ENCODE peak calls at places on chromosomes 5 and 9, in eight cellular contexts. Q is neural progenitor cell, B is HCT116, V is PC-3, I is OCI-LY7, W is SK-N-SH, F is GM23338, E is hepatocyte. Z is an unnamed sample.

GRCh38 chr9:120402741-120403542 is 177.0 kb downstream of the CDK5RAP2 start:
- DNase-seq in F (no peak), B (peak), I (no peak), Q (no peak), W (no peak), E (peak), V (peak), Z (no peak)

GRCh38 chr9:121881920-121882500 is 211.1 kb downstream of the TTLL11 start:
- DNase-seq in V (no peak), B (no peak), I (no peak), W (no peak), Q (no peak), E (no peak), F (no peak), Z (no peak)

GRCh38 chr5:68744196-68744595 is 349.6 kb upstream of the SLC30A5 start:
- DNase-seq in B (no peak), W (no peak), F (no peak), I (no peak), Q (no peak), E (no peak), V (no peak), Z (no peak)

GRCh38 chr5:171984748-171985419 is 21.6 kb downstream of the FBXW11 start:
- DNase-seq in F (no peak), Q (no peak), W (peak), E (no peak), B (no peak), I (no peak), V (peak), Z (no peak)

GRCh38 chr9:136901516-136902258 is 15.4 kb downstream of the TRAF2 start:
- DNase-seq in V (peak), F (no peak), W (no peak), I (no peak), B (peak), E (peak), Q (no peak), Z (peak)

GRCh38 chr5:54985301-54986268 is at the start of gene ESM1:
- DNase-seq in I (no peak), E (no peak), Q (no peak), V (peak), B (no peak), W (no peak), F (peak), Z (no peak)

GRCh38 chr9:89750117-89750551 is 145.3 kb downstream of the GADD45G start:
- DNase-seq in E (no peak), I (no peak), W (peak), Q (peak), V (no peak), F (peak), B (no peak), Z (no peak)

GRCh38 chr9:93949694-93950449 is 5.3 kb downstream of the BARX1 start:
- DNase-seq in F (peak), E (no peak), V (peak), Q (peak), B (peak), I (no peak), W (no peak), Z (no peak)

GRCh38 chr5:58922392-58923171 is 339.7 kb downstream of the RAB3C start:
- DNase-seq in I (no peak), W (no peak), E (no peak), F (no peak), B (no peak), Q (no peak), V (peak), Z (no peak)

GRCh38 chr9:84557751-84558150 is 111.8 kb upstream of the NTRK2 start:
- DNase-seq in W (no peak), I (no peak), F (no peak), Q (no peak), V (no peak), B (no peak), E (no peak), Z (no peak)

GRCh38 chr9:123416171-123416570 is 60.2 kb downstream of the CRB2 start:
- DNase-seq in W (no peak), I (no peak), E (no peak), Q (no peak), V (no peak), F (no peak), B (no peak), Z (no peak)

GRCh38 chr5:65198777-65199120 is 283.0 kb downstream of the ADAMTS6 start:
- DNase-seq in V (peak), E (no peak), I (no peak), W (no peak), Q (no peak), F (no peak), B (no peak), Z (no peak)

GRCh38 chr9:69976165-69976564 is 67.5 kb upstream of the MAMDC2 start:
- DNase-seq in E (no peak), F (no peak), V (peak), I (no peak), B (peak), Q (no peak), W (no peak), Z (no peak)

GRCh38 chr9:127862075-127863011 is 7.9 kb upstream of the ENG start:
- DNase-seq in Q (no peak), I (peak), W (no peak), F (no peak), E (no peak), B (no peak), V (no peak), Z (no peak)

GRCh38 chr5:113227798-113228197 is 207.0 kb downstream of the TSSK1B start:
- DNase-seq in Q (no peak), B (no peak), E (no peak), V (no peak), F (no peak), I (no peak), W (no peak), Z (no peak)

GRCh38 chr9:28774433-28775029 is 1201.2 kb upstream of the C9orf72 start:
- DNase-seq in B (peak), Q (peak), F (peak), V (peak), I (peak), W (peak), E (peak), Z (peak)

GRCh38 chr5:863244-863805 is 12.5 kb upstream of the ZDHHC11 start:
- DNase-seq in V (no peak), Q (no peak), F (no peak), E (no peak), W (no peak), B (no peak), I (no peak), Z (no peak)

GRCh38 chr5:180784497-180785097 is 18.0 kb downstream of the MGAT1 start:
- DNase-seq in F (peak), B (peak), V (peak), W (peak), E (peak), I (peak), Q (peak), Z (peak)

GRCh38 chr9:121261107-121261460 is 6.9 kb upstream of the GSN start:
- DNase-seq in V (no peak), I (no peak), E (peak), Q (peak), W (peak), B (no peak), F (peak), Z (no peak)

GRCh38 chr5:130884033-130884432 is 281.0 kb downstream of the HINT1 start:
- DNase-seq in F (no peak), Q (peak), V (no peak), W (no peak), I (no peak), B (no peak), E (peak), Z (no peak)

GRCh38 chr9:126389958-126390357 is 63.3 kb downstream of the MVB12B start:
- DNase-seq in E (no peak), F (no peak), W (no peak), V (no peak), I (no peak), B (no peak), Q (no peak), Z (no peak)

GRCh38 chr5:14492341-14492964 is 89.1 kb upstream of the OTULINL start:
- DNase-seq in F (no peak), Q (no peak), I (no peak), B (no peak), V (no peak), W (no peak), E (no peak), Z (no peak)

GRCh38 chr5:178279723-178280438 is 47.3 kb upstream of the PHYKPL start:
- DNase-seq in B (peak), Q (peak), E (peak), V (peak), F (peak), W (peak), I (peak), Z (peak)

GRCh38 chr5:6181147-6181729 is 197.1 kb downstream of the MED10 start:
- DNase-seq in F (peak), Q (peak), E (no peak), V (peak), B (no peak), I (no peak), W (no peak), Z (no peak)

GRCh38 chr9:35652829-35653209 is 2.1 kb upstream of the SIT1 start:
- DNase-seq in W (no peak), Q (no peak), V (no peak), I (no peak), B (no peak), E (no peak), F (no peak), Z (no peak)

GRCh38 chr9:15104826-15105420 is 194.7 kb upstream of the FREM1 start:
- DNase-seq in B (peak), W (peak), I (peak), F (peak), E (peak), V (peak), Q (peak), Z (no peak)

GRCh38 chr5:151451626-151452520 is 4.5 kb downstream of the SLC36A1 start:
- DNase-seq in B (no peak), V (peak), F (no peak), Q (no peak), W (no peak), I (no peak), E (peak), Z (no peak)

GRCh38 chr5:122351416-122352157 is 39.5 kb downstream of the SNCAIP start:
- DNase-seq in I (no peak), B (no peak), F (no peak), W (peak), E (no peak), Q (no peak), V (no peak), Z (no peak)
- TF ChIP-seq EZH2phosphoT487 in I (no peak), B (no peak), F (no peak), W (no peak), E (no peak), Q (no peak), V (no peak), Z (no peak)

GRCh38 chr9:18208166-18209059 is 265.5 kb upstream of the ADAMTSL1 start:
- DNase-seq in I (peak), B (no peak), E (peak), F (peak), W (peak), Q (peak), V (peak), Z (peak)
- TF ChIP-seq CTCF in I (peak), B (no peak), E (peak), F (peak), W (peak), Q (peak), V (peak), Z (peak)

GRCh38 chr5:86977185-86977584 is 290.5 kb upstream of the RASA1 start:
- DNase-seq in W (no peak), Q (no peak), V (no peak), E (no peak), B (no peak), F (no peak), I (no peak), Z (no peak)

GRCh38 chr5:86981898-86982297 is 285.8 kb upstream of the RASA1 start:
- DNase-seq in F (no peak), Q (no peak), E (no peak), B (no peak), I (no peak), V (peak), W (no peak), Z (no peak)

GRCh38 chr5:86977808-86978207 is 289.9 kb upstream of the RASA1 start:
- DNase-seq in F (no peak), B (no peak), W (no peak), Q (no peak), E (no peak), V (no peak), I (no peak), Z (no peak)

GRCh38 chr5:86983208-86983607 is 284.5 kb upstream of the RASA1 start:
- DNase-seq in I (no peak), V (no peak), B (no peak), W (no peak), Q (no peak), E (no peak), F (no peak), Z (peak)

DNA sequence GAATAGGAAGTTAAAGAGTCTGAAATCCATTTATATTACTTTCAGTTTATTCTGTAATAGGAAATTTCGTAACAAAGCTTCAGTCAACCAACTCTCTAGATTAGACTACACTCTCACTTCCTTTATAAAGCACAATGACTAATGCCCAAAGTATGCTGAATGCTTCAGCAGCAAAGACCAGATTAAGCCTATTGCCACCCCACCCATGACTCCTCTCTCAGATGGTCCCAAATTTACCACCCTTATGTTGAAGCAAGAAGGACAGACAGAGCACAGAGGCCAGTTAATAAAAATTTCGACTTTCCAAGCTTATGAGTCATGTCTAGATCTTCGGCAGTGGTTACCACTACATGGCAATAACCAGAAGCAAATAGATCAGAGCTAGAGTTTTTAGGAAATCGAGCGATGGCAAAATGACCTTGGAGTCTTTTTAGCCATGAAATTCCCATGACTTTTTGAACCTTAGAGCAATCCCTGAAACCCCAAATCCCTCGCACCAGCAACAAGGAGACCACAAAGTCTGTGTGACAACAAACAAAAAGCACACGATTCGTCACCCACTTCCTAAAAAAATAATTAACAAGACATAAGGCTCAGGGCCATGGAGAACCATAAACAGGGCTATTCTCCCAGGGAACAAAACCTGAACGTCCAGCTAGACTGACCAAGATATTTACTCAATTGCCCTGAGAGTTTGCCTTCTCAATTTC is 287.7 kb upstream of the RASA1 start:
- DNase-seq in Q (no peak), E (no peak), B (peak), V (peak), W (no peak), F (peak), I (no peak), Z (peak)
- TF ChIP-seq EZH2phosphoT487 in Q (no peak), E (no peak), B (no peak), V (no peak), W (no peak), F (no peak), I (no peak), Z (no peak)

DNA sequence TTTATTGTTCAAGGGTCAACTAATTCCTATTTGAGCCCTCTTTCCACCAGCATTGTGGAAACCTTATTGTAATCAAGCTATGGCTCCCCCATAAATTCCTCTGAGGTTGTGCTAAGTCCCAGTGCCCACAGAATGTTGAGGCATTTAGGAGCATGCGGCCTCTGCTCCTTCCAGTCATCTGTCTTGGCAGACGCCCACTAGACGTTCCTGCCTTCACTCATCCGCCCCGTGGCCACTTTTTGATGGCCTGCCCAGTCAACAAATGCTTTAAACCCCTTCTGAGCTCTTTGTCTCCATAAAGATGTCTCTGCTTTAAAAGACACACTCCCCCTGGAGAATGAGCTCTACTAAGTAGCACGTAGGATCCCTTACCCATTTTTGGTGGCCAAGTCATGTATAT is 104.7 kb downstream of the GAS1 start:
- DNase-seq in B (no peak), W (no peak), E (no peak), I (no peak), Q (no peak), V (no peak), F (no peak), Z (no peak)
- TF ChIP-seq CTCF in B (no peak), W (no peak), E (no peak), I (no peak), Q (no peak), V (no peak), F (no peak), Z (no peak)

Z was measured in MM.1S.